ENCODE peak calls at places on chromosomes 3 and 15, in seven cellular contexts. I is hepatic stellate cell, U is HTR-8/SVneo, H is uterus, S is posterior vena cava, J is EL, C is lower lobe of right lung. N is an unnamed sample.
A peak's percentile ranks its signal among the peaks of the same experiment; 100 is the strongest.

GRCh38 chr15:65231306-65231705 is 20.0 kb upstream of the CILP start:
- DNase-seq in I (no peak), C (no peak), J (no peak), S (no peak), H (no peak), U (no peak), N (no peak)

GRCh38 chr15:80990955-80991354 is 1.3 kb upstream of the MESD start:
- DNase-seq in I (no peak), C (no peak), S (no peak), H (no peak), U (no peak), J (peak; percentile 13), N (no peak)

GRCh38 chr3:36525115-36525711 is 144.9 kb downstream of the STAC start:
- DNase-seq in S (no peak), H (no peak), J (peak; percentile 58), U (no peak), I (peak; percentile 9), C (no peak), N (no peak)

GRCh38 chr3:174440350-174440716 is 418.8 kb upstream of the NAALADL2 start:
- DNase-seq in I (no peak), U (no peak), C (peak; percentile 43), S (no peak), H (peak; percentile 42), J (no peak), N (peak; percentile 45)

GRCh38 chr3:178486903-178487302 is 49.3 kb upstream of the KCNMB2 start:
- DNase-seq in U (no peak), H (no peak), I (no peak), S (no peak), C (no peak), J (no peak), N (no peak)

GRCh38 chr15:101037090-101037830 is 118.1 kb downstream of the LRRK1 start:
- DNase-seq in H (peak; percentile 6), I (no peak), U (no peak), C (no peak), S (peak; percentile 44), J (no peak), N (no peak)

GRCh38 chr15:65083262-65083701 is 6.7 kb downstream of the KBTBD13 start:
- DNase-seq in C (peak; percentile 23), S (no peak), U (no peak), J (no peak), H (peak; percentile 56), I (peak; percentile 52), N (no peak)

GRCh38 chr3:164459526-164460151 is 618.7 kb downstream of the SI start:
- DNase-seq in J (no peak), C (no peak), H (no peak), I (no peak), U (peak; percentile 27), S (no peak), N (no peak)

GRCh38 chr3:183188895-183189462 is 26.4 kb upstream of the LAMP3 start:
- DNase-seq in J (peak; percentile 31), H (no peak), I (no peak), S (no peak), C (peak; percentile 64), U (peak; percentile 20), N (no peak)

GRCh38 chr3:149968216-149968615 is 2.5 kb downstream of the PFN2 start:
- DNase-seq in H (no peak), U (no peak), I (no peak), J (peak; percentile 45), C (no peak), S (no peak), N (no peak)